ENCODE peak calls at places on chromosomes 3 and 15, in nine cellular contexts. G, M, S, F, E, W, Y, C and V are unnamed samples.

GRCh38 chr15:37028609-37029287 is 71.6 kb downstream of the MEIS2 start:
- DNase-seq in G (no peak), M (peak), S (no peak), F (no peak), E (peak), W (no peak), Y (no peak), C (no peak), V (peak)

GRCh38 chr3:47571391-47572165 is 7.1 kb downstream of the CSPG5 start:
- DNase-seq in G (no peak), M (no peak), S (no peak), F (no peak), E (no peak), W (no peak), Y (no peak), C (no peak), V (no peak)

GRCh38 chr15:38536201-38536676 is 28.4 kb downstream of the RASGRP1 start:
- DNase-seq in G (no peak), M (peak), S (peak), F (no peak), E (peak), W (peak), Y (no peak), C (no peak), V (no peak)

GRCh38 chr15:27028836-27029482 is 58.0 kb downstream of the GABRG3 start:
- DNase-seq in G (no peak), M (no peak), S (peak), F (no peak), E (no peak), W (peak), Y (no peak), C (no peak), V (no peak)

GRCh38 chr3:132189601-132190000 is 127.6 kb upstream of the ACP3 start:
- DNase-seq in G (no peak), M (no peak), S (no peak), F (no peak), E (no peak), W (no peak), Y (no peak), C (no peak), V (no peak)

GRCh38 chr3:19644405-19644804 is 289.6 kb downstream of the EFHB start:
- DNase-seq in G (no peak), M (no peak), S (no peak), F (no peak), E (no peak), W (no peak), Y (peak), C (no peak), V (no peak)

GRCh38 chr15:51796777-51797474 is 32.5 kb upstream of the TMOD3 start:
- DNase-seq in G (no peak), M (peak), S (no peak), F (no peak), E (no peak), W (no peak), Y (no peak), C (no peak), V (peak)

GRCh38 chr3:171321959-171322358 is 138.2 kb downstream of the TNIK start:
- DNase-seq in G (no peak), M (no peak), S (no peak), F (no peak), E (no peak), W (no peak), Y (no peak), C (no peak), V (no peak)

GRCh38 chr15:70091649-70092461 is 5.9 kb downstream of the TLE3 start:
- DNase-seq in G (no peak), M (peak), S (no peak), F (peak), E (peak), W (no peak), Y (no peak), C (no peak), V (peak)

GRCh38 chr3:7282988-7283387 is 422.1 kb downstream of the GRM7 start:
- DNase-seq in G (no peak), M (peak), S (no peak), F (no peak), E (peak), W (peak), Y (no peak), C (no peak), V (no peak)

GRCh38 chr15:66476535-66476934 is 21.0 kb downstream of the SNAPC5 start:
- DNase-seq in G (no peak), M (no peak), S (no peak), F (no peak), E (no peak), W (no peak), Y (no peak), C (peak), V (no peak)

GRCh38 chr3:32781211-32781968 is 36.4 kb upstream of the TRIM71 start:
- DNase-seq in G (peak), M (peak), S (no peak), F (peak), E (peak), W (peak), Y (peak), C (peak), V (peak)

GRCh38 chr3:158810823-158811425 is 9.1 kb downstream of the MFSD1 start:
- DNase-seq in G (no peak), M (no peak), S (no peak), F (no peak), E (no peak), W (no peak), Y (no peak), C (no peak), V (peak)

GRCh38 chr3:40078590-40078989 is 230.9 kb upstream of the EIF1B start:
- DNase-seq in G (no peak), M (no peak), S (no peak), F (no peak), E (no peak), W (no peak), Y (no peak), C (no peak), V (no peak)

GRCh38 chr3:125150525-125151436 is 61.8 kb downstream of the SLC12A8 start:
- DNase-seq in G (no peak), M (peak), S (no peak), F (peak), E (peak), W (no peak), Y (peak), C (no peak), V (peak)

GRCh38 chr15:58748040-58748786 is 1.3 kb downstream of the ADAM10 start:
- DNase-seq in G (peak), M (no peak), S (no peak), F (no peak), E (no peak), W (peak), Y (peak), C (no peak), V (no peak)

GRCh38 chr3:100106094-100106493 is 8.2 kb downstream of the FILIP1L start:
- DNase-seq in G (no peak), M (no peak), S (no peak), F (no peak), E (no peak), W (no peak), Y (peak), C (no peak), V (peak)

GRCh38 chr3:176071943-176072342 is 1125.3 kb downstream of the TBL1XR1 start:
- DNase-seq in G (no peak), M (no peak), S (no peak), F (no peak), E (no peak), W (no peak), Y (no peak), C (no peak), V (no peak)

GRCh38 chr3:156605686-156606605 is 51.0 kb upstream of the SSR3 start:
- DNase-seq in G (peak), M (peak), S (peak), F (peak), E (peak), W (peak), Y (no peak), C (peak), V (peak)

GRCh38 chr3:52178537-52178936 is 19.4 kb upstream of the ALAS1 start:
- DNase-seq in G (no peak), M (no peak), S (no peak), F (no peak), E (no peak), W (no peak), Y (no peak), C (no peak), V (no peak)

GRCh38 chr3:10278501-10278900 is 14.2 kb downstream of the GHRL start:
- DNase-seq in G (no peak), M (no peak), S (no peak), F (no peak), E (no peak), W (no peak), Y (no peak), C (no peak), V (no peak)

GRCh38 chr15:64804619-64805018 is 20.8 kb downstream of the PIF1 start:
- DNase-seq in G (no peak), M (no peak), S (no peak), F (no peak), E (no peak), W (no peak), Y (no peak), C (no peak), V (no peak)

GRCh38 chr3:104628185-104628789 is 738.4 kb upstream of the ALCAM start:
- DNase-seq in G (no peak), M (peak), S (no peak), F (no peak), E (peak), W (peak), Y (peak), C (no peak), V (peak)

GRCh38 chr15:60821462-60822061 is 342.6 kb upstream of the ICE2 start:
- DNase-seq in G (no peak), M (peak), S (no peak), F (no peak), E (no peak), W (no peak), Y (no peak), C (no peak), V (no peak)

GRCh38 chr3:58179235-58180098 is 31.3 kb downstream of the DNASE1L3 start:
- DNase-seq in G (no peak), M (no peak), S (no peak), F (no peak), E (no peak), W (no peak), Y (no peak), C (no peak), V (no peak)

GRCh38 chr15:58346361-58346760 is 85.4 kb upstream of the LIPC start:
- DNase-seq in G (no peak), M (peak), S (peak), F (peak), E (peak), W (no peak), Y (no peak), C (no peak), V (peak)

GRCh38 chr3:40414270-40414669 is 27.3 kb downstream of the ENTPD3 start:
- DNase-seq in G (no peak), M (no peak), S (no peak), F (no peak), E (no peak), W (no peak), Y (no peak), C (no peak), V (no peak)

GRCh38 chr3:157159037-157159761 is 748 bp downstream of the CCNL1 start:
- DNase-seq in G (peak), M (peak), S (no peak), F (peak), E (peak), W (peak), Y (peak), C (peak), V (peak)

GRCh38 chr3:85864896-85865295 is 906.1 kb downstream of the CADM2 start:
- DNase-seq in G (no peak), M (no peak), S (no peak), F (no peak), E (no peak), W (peak), Y (no peak), C (no peak), V (no peak)

GRCh38 chr3:5494913-5495519 is 307.5 kb downstream of the EDEM1 start:
- DNase-seq in G (no peak), M (no peak), S (no peak), F (no peak), E (no peak), W (no peak), Y (no peak), C (no peak), V (peak)

GRCh38 chr3:134607054-134608022 is 43.5 kb downstream of the KY start:
- DNase-seq in G (no peak), M (peak), S (peak), F (no peak), E (peak), W (no peak), Y (no peak), C (no peak), V (no peak)

GRCh38 chr3:192207239-192207638 is 520.1 kb downstream of the FGF12 start:
- DNase-seq in G (no peak), M (no peak), S (no peak), F (no peak), E (no peak), W (peak), Y (no peak), C (no peak), V (peak)

GRCh38 chr3:149936812-149937230 is 33.9 kb downstream of the PFN2 start:
- DNase-seq in G (peak), M (peak), S (no peak), F (peak), E (peak), W (peak), Y (peak), C (no peak), V (peak)

GRCh38 chr3:28243424-28244106 is 2.1 kb downstream of the CMC1 start:
- DNase-seq in G (no peak), M (no peak), S (no peak), F (no peak), E (no peak), W (no peak), Y (no peak), C (no peak), V (no peak)

GRCh38 chr3:28244471-28244870 is 3.1 kb downstream of the CMC1 start:
- DNase-seq in G (no peak), M (no peak), S (no peak), F (no peak), E (no peak), W (no peak), Y (no peak), C (no peak), V (no peak)

GRCh38 chr3:28240440-28240839 is 979 bp upstream of the CMC1 start:
- DNase-seq in G (no peak), M (no peak), S (no peak), F (no peak), E (no peak), W (no peak), Y (no peak), C (no peak), V (no peak)

GRCh38 chr3:28241221-28242160 is at the start of gene CMC1:
- DNase-seq in G (peak), M (peak), S (peak), F (peak), E (peak), W (peak), Y (peak), C (peak), V (peak)

GRCh38 chr3:28242519-28242918 is 1.1 kb downstream of the CMC1 start:
- DNase-seq in G (no peak), M (no peak), S (no peak), F (no peak), E (no peak), W (no peak), Y (no peak), C (no peak), V (no peak)
- H3K4me3 ChIP-seq in G (peak), M (peak), S (peak), F (no peak), E (peak), W (peak), Y (peak), C (no peak), V (peak)

DNA sequence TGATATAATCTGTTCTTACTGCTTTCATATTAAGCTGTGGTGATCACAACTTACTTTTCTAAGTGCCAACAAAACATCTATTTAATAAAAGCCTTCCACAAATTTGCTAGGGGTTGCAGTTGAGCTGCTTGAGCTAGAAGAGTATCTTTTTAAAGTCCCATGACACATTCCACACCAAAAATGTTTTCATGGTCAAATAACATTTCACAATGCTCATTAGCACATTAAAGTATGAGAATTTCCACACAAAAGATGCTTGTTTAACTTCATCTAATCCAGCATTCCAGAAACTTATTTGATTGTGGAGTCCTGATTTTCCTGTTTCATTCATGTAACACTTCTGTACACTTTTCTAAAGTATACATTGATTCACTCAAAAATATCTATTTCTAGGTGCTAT is 876.1 kb upstream of the CFAP20DC start:
- DNase-seq in G (no peak), M (no peak), S (no peak), F (no peak), E (no peak), W (no peak), Y (no peak), C (no peak), V (no peak)
- TF ChIP-seq CTCF in G (no peak), M (no peak), S (no peak), F (no peak), E (no peak), W (no peak), Y (no peak), C (no peak), V (no peak)

DNA sequence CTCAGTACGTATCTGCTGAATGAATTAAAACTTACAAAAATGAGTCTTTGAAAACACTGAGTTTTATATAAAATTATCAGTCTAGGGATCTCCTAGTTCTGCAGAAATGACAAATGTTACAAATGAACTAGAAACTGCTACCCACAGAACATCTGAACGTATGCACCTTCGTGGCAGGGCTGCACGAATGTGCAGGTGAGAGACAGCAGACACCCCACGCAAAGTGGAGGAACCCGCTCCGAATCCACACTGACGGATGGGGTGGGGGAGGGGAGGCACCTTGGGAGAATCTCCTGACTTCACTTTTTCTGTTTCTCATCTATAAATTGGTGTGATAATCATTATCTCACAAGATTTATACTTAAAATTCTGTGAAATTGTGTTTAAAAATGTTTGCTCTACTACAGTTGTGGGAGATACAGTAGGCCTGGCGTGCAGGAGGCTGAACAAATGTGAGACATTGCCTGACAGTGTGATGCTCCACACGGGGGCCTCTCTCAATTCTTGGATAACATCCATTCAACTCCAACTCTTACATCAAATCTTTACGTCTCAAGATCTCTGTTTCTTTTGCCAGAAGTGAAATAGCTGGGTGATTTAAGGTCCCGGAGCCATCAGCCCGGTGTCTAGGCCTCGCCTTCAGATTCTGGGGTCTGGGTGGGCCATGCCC is 86.9 kb downstream of the ATP10A start:
- DNase-seq in G (no peak), M (no peak), S (no peak), F (no peak), E (no peak), W (no peak), Y (no peak), C (peak), V (no peak)
- H3K4me3 ChIP-seq in G (no peak), M (no peak), S (no peak), F (no peak), E (no peak), W (no peak), Y (no peak), C (no peak), V (no peak)

GRCh38 chr3:197454014-197454413 is 101.8 kb downstream of the BDH1 start:
- DNase-seq in G (no peak), M (peak), S (no peak), F (no peak), E (peak), W (no peak), Y (peak), C (no peak), V (peak)
- TF ChIP-seq CTCF in G (peak), M (peak), S (peak), F (no peak), E (peak), W (peak), Y (peak), C (no peak), V (peak)

DNA sequence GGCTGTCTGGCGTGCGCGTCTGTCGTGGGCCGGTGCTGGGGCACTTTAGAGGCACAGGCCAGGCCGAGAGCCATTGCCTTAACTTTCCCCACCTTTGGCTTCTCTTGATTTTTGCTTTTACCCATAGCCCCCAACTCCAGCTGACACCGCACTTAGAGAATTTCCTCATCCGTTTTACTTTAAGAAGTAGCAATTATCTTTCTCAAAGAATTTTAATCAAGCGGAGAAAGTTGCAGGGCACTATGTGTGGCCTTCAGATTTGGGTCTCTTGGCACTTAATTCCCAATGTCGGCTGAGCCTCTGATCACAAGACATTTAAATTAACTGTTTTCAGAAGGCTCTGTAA is 1.2 kb downstream of the ALDH1A3 start:
- DNase-seq in G (no peak), M (no peak), S (no peak), F (no peak), E (no peak), W (no peak), Y (no peak), C (no peak), V (no peak)
- H3K4me3 ChIP-seq in G (no peak), M (no peak), S (peak), F (no peak), E (no peak), W (peak), Y (no peak), C (no peak), V (peak)

GRCh38 chr15:62653122-62653521 is 389.4 kb upstream of the TPM1 start:
- DNase-seq in G (no peak), M (no peak), S (peak), F (no peak), E (no peak), W (no peak), Y (no peak), C (no peak), V (no peak)

GRCh38 chr15:62649793-62650420 is 392.6 kb upstream of the TPM1 start:
- DNase-seq in G (peak), M (peak), S (peak), F (no peak), E (peak), W (peak), Y (peak), C (no peak), V (peak)

GRCh38 chr15:62647195-62647865 is 395.2 kb upstream of the TPM1 start:
- DNase-seq in G (no peak), M (peak), S (peak), F (no peak), E (peak), W (peak), Y (no peak), C (no peak), V (peak)

GRCh38 chr15:62644874-62645755 is 397.4 kb upstream of the TPM1 start:
- DNase-seq in G (no peak), M (no peak), S (peak), F (no peak), E (no peak), W (peak), Y (no peak), C (no peak), V (no peak)

GRCh38 chr15:62648954-62649353 is 393.6 kb upstream of the TPM1 start:
- DNase-seq in G (peak), M (peak), S (peak), F (no peak), E (peak), W (no peak), Y (peak), C (no peak), V (peak)
- TF ChIP-seq CTCF in G (peak), M (peak), S (peak), F (peak), E (peak), W (no peak), Y (peak), C (no peak), V (peak)

GRCh38 chr3:179067839-179068238 is 3.8 kb downstream of the ZMAT3 start:
- DNase-seq in G (no peak), M (no peak), S (no peak), F (no peak), E (peak), W (no peak), Y (no peak), C (no peak), V (no peak)

GRCh38 chr3:179067291-179067690 is 4.3 kb downstream of the ZMAT3 start:
- DNase-seq in G (no peak), M (no peak), S (no peak), F (no peak), E (no peak), W (no peak), Y (no peak), C (no peak), V (no peak)

GRCh38 chr3:179071161-179071568 is 444 bp downstream of the ZMAT3 start:
- DNase-seq in G (peak), M (peak), S (no peak), F (no peak), E (no peak), W (peak), Y (peak), C (no peak), V (peak)

GRCh38 chr3:179069762-179070390 is 1.7 kb downstream of the ZMAT3 start:
- DNase-seq in G (no peak), M (peak), S (no peak), F (no peak), E (peak), W (peak), Y (peak), C (no peak), V (peak)

GRCh38 chr3:179068779-179069530 is 2.7 kb downstream of the ZMAT3 start:
- DNase-seq in G (no peak), M (peak), S (no peak), F (no peak), E (peak), W (peak), Y (peak), C (no peak), V (peak)
- H3K4me3 ChIP-seq in G (peak), M (peak), S (no peak), F (no peak), E (no peak), W (peak), Y (peak), C (no peak), V (peak)